ENCODE peak calls at places on chromosomes 6 and 20, in eight cellular contexts. G, F, N, P, B, T, Y and I are unnamed samples.

GRCh38 chr6:44475779-44476434 is 88.4 kb downstream of the CDC5L start:
- DNase-seq in P (peak), T (peak), G (peak), F (peak), Y (peak), N (peak), B (peak), I (peak)

GRCh38 chr6:41695825-41696224 is 39.6 kb downstream of the TFEB start:
- DNase-seq in G (no peak), T (no peak), B (no peak), N (no peak), F (no peak), Y (no peak), P (no peak), I (no peak)

GRCh38 chr6:33592595-33593413 is 12.7 kb upstream of the BAK1 start:
- DNase-seq in N (peak), T (no peak), B (no peak), P (no peak), G (no peak), F (no peak), Y (no peak), I (no peak)

GRCh38 chr6:156857573-156857972 is 80.4 kb downstream of the ARID1B start:
- DNase-seq in N (no peak), F (no peak), Y (no peak), T (no peak), G (no peak), P (no peak), B (no peak), I (peak)

GRCh38 chr20:40679119-40679637 is 9.9 kb downstream of the MAFB start:
- DNase-seq in Y (no peak), B (no peak), N (no peak), P (no peak), F (no peak), T (peak), G (no peak), I (no peak)

GRCh38 chr20:17720755-17721154 is 21.0 kb downstream of the BANF2 start:
- DNase-seq in N (no peak), F (no peak), P (no peak), G (no peak), Y (no peak), B (no peak), T (no peak), I (no peak)

GRCh38 chr20:49630396-49630951 is 62.5 kb upstream of the PTGIS start:
- DNase-seq in P (no peak), T (no peak), B (no peak), F (no peak), Y (no peak), N (no peak), G (no peak), I (no peak)

GRCh38 chr6:12637960-12638641 is 78.5 kb upstream of the PHACTR1 start:
- DNase-seq in T (peak), G (peak), F (peak), N (peak), Y (no peak), B (no peak), P (peak), I (no peak)

GRCh38 chr6:97850458-97851218 is 567.6 kb upstream of the MMS22L start:
- DNase-seq in B (no peak), G (no peak), Y (no peak), P (no peak), F (no peak), T (no peak), N (peak), I (no peak)

GRCh38 chr6:74250161-74250560 is 554.2 kb downstream of the CD109 start:
- DNase-seq in G (peak), Y (no peak), N (no peak), P (no peak), T (no peak), B (no peak), F (no peak), I (no peak)

GRCh38 chr20:25178563-25179438 is 16.7 kb upstream of the ENTPD6 start:
- DNase-seq in G (peak), F (no peak), T (peak), N (peak), Y (no peak), B (no peak), P (peak), I (no peak)

GRCh38 chr20:47521059-47521808 is 19.5 kb downstream of the NCOA3 start:
- DNase-seq in F (no peak), G (no peak), P (no peak), B (no peak), N (peak), Y (no peak), T (no peak), I (no peak)

GRCh38 chr20:24501764-24502163 is 32.3 kb downstream of the SYNDIG1 start:
- DNase-seq in G (no peak), Y (no peak), N (no peak), F (no peak), B (no peak), P (no peak), T (no peak), I (no peak)

GRCh38 chr6:157383471-157383870 is 2.5 kb downstream of the ZDHHC14 start:
- DNase-seq in F (no peak), B (no peak), T (no peak), P (no peak), Y (no peak), G (no peak), N (no peak), I (no peak)

GRCh38 chr6:65638047-65638831 is 68.8 kb downstream of the EYS start:
- DNase-seq in B (no peak), Y (no peak), T (no peak), N (peak), G (peak), F (no peak), P (peak), I (no peak)

GRCh38 chr6:84768442-84769174 is 4.2 kb upstream of the TBX18 start:
- DNase-seq in B (no peak), P (peak), T (no peak), F (no peak), Y (no peak), G (no peak), N (peak), I (no peak)

GRCh38 chr6:121526282-121526681 is 90.8 kb downstream of the GJA1 start:
- DNase-seq in P (no peak), G (no peak), Y (no peak), N (no peak), T (no peak), F (no peak), B (no peak), I (no peak)

GRCh38 chr6:32982702-32983492 is 14.5 kb downstream of the BRD2 start:
- DNase-seq in F (no peak), B (no peak), P (no peak), Y (no peak), G (peak), T (no peak), N (no peak), I (no peak)